ENCODE peak calls at places on chromosomes 4 and X, in eight cellular contexts. I, Z, B, A, F, E, H and K are unnamed samples.

GRCh38 chr4:91288702-91289311 is 1015.0 kb upstream of the GRID2 start:
- DNase-seq in Z (no peak), A (no peak), B (no peak), I (no peak), F (no peak), H (no peak), E (no peak), K (no peak)

GRCh38 chrX:153981771-153982533 is 9.4 kb downstream of the TMEM187 start:
- DNase-seq in E (no peak), B (no peak), H (peak), Z (peak), A (no peak), F (no peak), I (no peak), K (peak)

GRCh38 chr4:37891221-37892159 is 606 bp downstream of the TBC1D1 start:
- DNase-seq in A (no peak), B (no peak), F (no peak), Z (peak), I (no peak), H (peak), E (peak), K (no peak)

GRCh38 chr4:1695913-1696312 is 11.8 kb upstream of the FAM53A start:
- DNase-seq in Z (no peak), A (no peak), F (no peak), B (no peak), H (no peak), E (no peak), I (no peak), K (no peak)

GRCh38 chrX:80578518-80579105 is 158.4 kb downstream of the TENT5D start:
- DNase-seq in H (no peak), F (no peak), B (peak), Z (no peak), I (no peak), E (peak), A (no peak), K (no peak)

GRCh38 chrX:39883664-39884063 is 214.1 kb downstream of the BCOR start:
- DNase-seq in A (no peak), I (no peak), H (no peak), B (no peak), E (no peak), Z (no peak), F (no peak), K (no peak)

GRCh38 chr4:26238782-26239647 is 81.8 kb upstream of the RBPJ start:
- DNase-seq in E (no peak), B (no peak), Z (peak), A (no peak), H (no peak), F (no peak), I (no peak), K (no peak)

GRCh38 chr4:10787365-10787764 is 102.8 kb upstream of the CLNK start:
- DNase-seq in A (no peak), F (no peak), Z (no peak), B (no peak), E (no peak), I (no peak), H (no peak), K (no peak)

GRCh38 chr4:94160774-94161173 is 46.9 kb upstream of the SMARCAD1 start:
- DNase-seq in I (no peak), B (no peak), H (no peak), Z (no peak), F (no peak), E (no peak), A (no peak), K (no peak)

GRCh38 chrX:154991039-154991438 is 31.5 kb downstream of the F8 start:
- DNase-seq in A (no peak), Z (no peak), H (no peak), I (no peak), E (no peak), B (no peak), F (no peak), K (no peak)

GRCh38 chr4:78569291-78569821 is 17.8 kb downstream of the ANXA3 start:
- DNase-seq in Z (no peak), I (no peak), B (peak), H (no peak), A (no peak), F (no peak), E (peak), K (no peak)

GRCh38 chrX:15546745-15547144 is 46.1 kb downstream of the BMX start:
- DNase-seq in I (no peak), Z (no peak), A (no peak), B (no peak), E (no peak), H (no peak), F (no peak), K (no peak)

GRCh38 chr4:78482281-78482680 is 69.3 kb upstream of the ANXA3 start:
- DNase-seq in B (no peak), H (no peak), A (no peak), I (no peak), F (no peak), E (no peak), Z (no peak), K (no peak)

GRCh38 chrX:103791233-103791632 is 14.6 kb downstream of the PLP1 start:
- DNase-seq in A (no peak), B (no peak), F (no peak), Z (no peak), H (no peak), E (no peak), I (no peak), K (no peak)

GRCh38 chrX:35919536-35920309 is at the start of gene CFAP47:
- DNase-seq in Z (no peak), A (no peak), B (no peak), H (no peak), F (no peak), I (no peak), E (no peak), K (peak)

GRCh38 chr4:24489870-24490269 is 94.5 kb downstream of the DHX15 start:
- DNase-seq in A (no peak), I (no peak), E (no peak), Z (peak), H (no peak), B (no peak), F (no peak), K (no peak)

GRCh38 chrX:40544343-40545250 is 36.2 kb upstream of the ATP6AP2 start:
- DNase-seq in A (no peak), I (no peak), Z (no peak), B (no peak), F (no peak), E (peak), H (no peak), K (peak)

GRCh38 chr4:113633467-113633866 is 128.1 kb downstream of the CAMK2D start:
- DNase-seq in F (no peak), B (no peak), I (no peak), H (no peak), Z (no peak), E (no peak), A (no peak), K (no peak)

GRCh38 chr4:2083116-2083825 is 24.1 kb downstream of the NAT8L start:
- DNase-seq in F (no peak), I (no peak), H (no peak), B (no peak), A (peak), Z (no peak), E (no peak), K (no peak)

GRCh38 chrX:15107367-15107988 is 162.4 kb downstream of the ASB9 start:
- DNase-seq in F (no peak), Z (no peak), A (no peak), H (no peak), B (no peak), I (no peak), E (no peak), K (no peak)

GRCh38 chr4:7893539-7893938 is 46.1 kb downstream of the AFAP1 start:
- DNase-seq in Z (no peak), B (no peak), H (no peak), E (no peak), I (no peak), A (no peak), F (no peak), K (no peak)

GRCh38 chrX:29691044-29691443 is 524.3 kb upstream of the MAGEB2 start:
- DNase-seq in E (no peak), I (no peak), Z (no peak), B (no peak), F (no peak), A (no peak), H (no peak), K (no peak)

GRCh38 chr4:7381890-7382633 is 52.7 kb downstream of the PSAPL1 start:
- DNase-seq in A (peak), E (no peak), H (no peak), B (no peak), Z (no peak), F (no peak), I (peak), K (peak)

GRCh38 chrX:49190783-49191032 is 4.5 kb upstream of the PRICKLE3 start:
- DNase-seq in E (no peak), F (no peak), B (no peak), Z (no peak), A (no peak), I (peak), H (no peak), K (no peak)

GRCh38 chrX:105869676-105870075 is 47.3 kb downstream of the NRK start:
- DNase-seq in I (no peak), F (no peak), A (no peak), H (no peak), Z (no peak), B (no peak), E (no peak), K (no peak)

DNA sequence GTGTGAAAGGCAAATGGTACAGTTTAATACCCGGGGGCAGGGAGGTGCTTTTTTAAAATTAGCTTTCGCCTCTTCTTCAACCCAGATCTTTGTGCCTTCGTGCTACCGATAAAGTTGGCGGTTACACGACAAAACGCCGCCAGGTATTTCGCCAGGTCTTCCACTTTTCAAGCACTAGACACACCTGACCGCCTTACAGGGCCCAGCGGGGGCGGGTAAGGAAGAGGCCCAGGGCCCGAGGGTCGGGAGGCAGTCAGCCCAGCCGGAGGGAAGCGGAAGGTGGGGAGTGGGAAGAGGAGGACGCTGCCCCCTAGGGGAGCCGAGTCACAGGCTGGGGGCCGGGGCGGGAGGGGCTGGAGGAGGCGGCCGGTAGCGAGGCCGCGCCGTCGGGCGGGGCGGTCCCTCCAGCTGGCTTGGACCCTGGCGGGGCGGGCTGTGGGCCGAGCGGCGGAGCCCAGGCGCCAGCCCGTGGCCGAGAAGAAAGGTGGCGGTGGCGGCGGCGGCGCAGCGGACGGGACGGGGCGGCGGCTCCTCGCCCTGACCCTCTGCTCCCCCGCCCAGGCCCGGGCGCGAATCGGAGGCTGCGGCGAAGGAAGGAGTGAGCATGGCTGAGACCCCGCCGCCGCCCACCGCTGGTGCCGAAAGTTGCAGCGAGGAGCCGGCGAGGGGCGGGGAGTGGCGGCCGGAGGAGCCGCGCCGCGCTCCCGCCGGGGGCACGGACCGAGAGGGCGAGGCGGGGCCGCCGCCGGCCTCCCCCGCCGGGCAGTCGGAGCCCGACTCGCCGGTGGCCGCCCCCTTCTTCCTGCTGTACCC is 16.2 kb downstream of the UTP3 start:
- DNase-seq in Z (peak), A (peak), H (peak), E (peak), F (peak), I (peak), B (peak), K (peak)
- TF ChIP-seq POLR2A in Z (no peak), A (no peak), H (peak), E (peak), F (no peak), I (no peak), B (no peak), K (peak)

GRCh38 chr4:107265859-107266258 is 229.7 kb upstream of the DKK2 start:
- DNase-seq in I (no peak), H (no peak), B (no peak), E (no peak), Z (no peak), F (no peak), A (no peak), K (no peak)
- TF ChIP-seq CTCF in I (no peak), H (no peak), B (no peak), E (no peak), Z (no peak), F (no peak), A (no peak), K (no peak)

GRCh38 chr4:83151645-83152044 is 37.1 kb upstream of the PLAC8 start:
- DNase-seq in B (no peak), A (no peak), E (no peak), H (no peak), I (no peak), F (no peak), Z (no peak), K (no peak)

GRCh38 chr4:83149885-83150562 is 35.5 kb upstream of the PLAC8 start:
- DNase-seq in E (no peak), B (no peak), A (no peak), Z (no peak), F (no peak), H (no peak), I (no peak), K (no peak)

GRCh38 chr4:83150563-83151330 is 36.2 kb upstream of the PLAC8 start:
- DNase-seq in A (no peak), Z (no peak), E (peak), I (no peak), F (no peak), H (peak), B (no peak), K (no peak)

GRCh38 chr4:83153312-83153915 is 38.9 kb upstream of the PLAC8 start:
- DNase-seq in A (no peak), F (no peak), E (peak), Z (no peak), B (no peak), I (no peak), H (no peak), K (no peak)

GRCh38 chr4:83152771-83153170 is 38.2 kb upstream of the PLAC8 start:
- DNase-seq in H (no peak), Z (no peak), E (peak), B (no peak), A (no peak), F (no peak), I (no peak), K (no peak)
- H3K27ac ChIP-seq in H (no peak), Z (no peak), E (peak), B (no peak), A (no peak), F (no peak), I (no peak), K (no peak)

DNA sequence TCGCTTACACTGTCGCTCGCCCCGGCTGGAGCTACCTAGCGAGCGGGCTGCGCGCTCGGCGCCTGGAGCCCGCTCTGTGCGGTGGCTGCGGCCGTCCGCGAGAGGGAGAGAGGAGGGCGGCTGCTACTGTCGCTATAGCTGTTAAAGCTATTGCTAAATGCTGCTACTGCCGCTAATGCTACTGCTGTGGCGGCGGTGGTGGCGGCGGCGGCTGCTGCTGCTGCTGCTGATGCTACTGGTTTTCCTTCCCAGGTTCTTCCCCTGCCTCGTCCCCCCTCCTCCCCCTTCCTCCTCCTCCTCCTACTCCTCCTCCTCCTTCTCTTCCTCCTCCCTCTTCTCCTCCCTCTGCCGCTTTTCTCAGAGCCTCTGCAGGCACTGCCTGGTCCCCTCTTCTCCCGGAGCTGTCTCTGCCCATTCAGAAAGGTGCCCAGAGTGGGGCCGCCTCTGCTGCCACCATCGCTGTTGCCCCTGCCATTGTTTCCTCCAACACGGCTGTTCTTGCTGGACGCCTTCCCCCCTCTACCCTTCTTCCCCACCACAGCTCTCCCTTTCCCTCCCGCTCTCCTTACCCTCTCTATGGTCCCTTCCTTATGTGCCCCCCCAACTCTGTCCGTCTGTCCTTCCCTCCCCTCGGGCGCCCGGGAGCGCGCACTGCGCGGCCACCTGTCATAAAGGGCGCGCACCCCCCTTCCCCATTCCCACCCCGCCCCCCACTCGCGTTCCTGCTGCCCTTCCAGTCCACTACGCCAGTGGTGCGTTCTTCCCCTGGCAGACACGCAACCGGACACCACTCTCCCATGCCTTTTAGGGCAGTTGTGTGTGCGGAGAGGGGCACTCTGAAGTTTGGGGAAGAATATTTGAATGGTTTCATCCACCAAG is at the start of gene NEXMIF:
- DNase-seq in Z (no peak), F (no peak), B (no peak), E (no peak), H (peak), I (no peak), A (no peak), K (peak)
- TF ChIP-seq POLR2A in Z (no peak), F (no peak), B (no peak), E (no peak), H (no peak), I (no peak), A (no peak), K (no peak)

DNA sequence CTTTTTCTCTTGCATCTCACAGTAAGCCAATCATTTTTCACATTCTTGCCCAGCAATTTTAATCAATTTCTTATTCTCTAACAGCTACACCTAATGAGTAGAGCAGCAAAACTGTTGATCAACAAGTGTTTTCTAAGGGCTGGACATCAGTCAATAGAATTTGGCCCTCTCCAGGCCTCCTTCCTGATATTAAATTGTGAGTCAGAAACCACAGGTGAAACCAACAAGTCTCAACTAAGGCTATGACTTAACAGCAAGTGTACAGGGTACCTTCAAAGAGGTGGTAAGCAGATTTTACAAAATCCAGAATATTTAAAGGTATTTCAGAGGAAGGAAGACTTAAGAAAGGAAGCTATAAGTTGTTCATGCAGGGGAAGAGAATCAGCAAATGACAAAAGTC is 156.5 kb upstream of the ARHGAP24 start:
- DNase-seq in Z (no peak), F (no peak), B (no peak), H (no peak), A (no peak), I (no peak), E (no peak), K (no peak)
- TF ChIP-seq CTCF in Z (no peak), F (no peak), B (peak), H (no peak), A (no peak), I (no peak), E (no peak), K (no peak)

GRCh38 chr4:84698962-84699671 is 116.2 kb downstream of the CDS1 start:
- DNase-seq in F (no peak), A (no peak), H (no peak), E (no peak), B (no peak), Z (no peak), I (no peak), K (no peak)
- H3K27ac ChIP-seq in F (peak), A (no peak), H (no peak), E (no peak), B (no peak), Z (no peak), I (no peak), K (no peak)